ENCODE peak calls at places on chromosomes 11 and 22, in five cellular contexts. R is psoas muscle, F is thoracic aorta, N is heart right ventricle, A is neuronal stem cell. T is an unnamed sample.

GRCh38 chr11:60923800-60924109 is 505 bp upstream of the TMEM132A start:
- DNase-seq in N (no peak), R (no peak), A (no peak), F (no peak), T (no peak)

GRCh38 chr22:44191036-44191454 is 10.3 kb downstream of the PARVG start:
- DNase-seq in N (no peak), F (no peak), R (no peak), A (no peak), T (no peak)

GRCh38 chr11:75667268-75667830 is 1.5 kb downstream of the MAP6 start:
- DNase-seq in N (peak), F (no peak), A (peak), R (no peak), T (no peak)

GRCh38 chr11:128361451-128362020 is 225.8 kb downstream of the ETS1 start:
- DNase-seq in F (no peak), R (no peak), N (no peak), A (no peak), T (no peak)

GRCh38 chr11:12508151-12508740 is 130.9 kb downstream of the PARVA start:
- DNase-seq in N (peak), R (no peak), F (no peak), A (no peak), T (no peak)

GRCh38 chr11:24457985-24458384 is 38.9 kb upstream of the LUZP2 start:
- DNase-seq in F (no peak), A (no peak), N (no peak), R (no peak), T (no peak)

GRCh38 chr11:15775051-15775541 is 581.2 kb downstream of the SOX6 start:
- DNase-seq in N (peak), A (no peak), F (no peak), R (peak), T (no peak)

GRCh38 chr11:4643084-4643483 is 698 bp upstream of the OR51E1 start:
- DNase-seq in R (no peak), N (peak), F (no peak), A (no peak), T (no peak)

GRCh38 chr11:73225001-73225686 is 7.1 kb downstream of the P2RY2 start:
- DNase-seq in F (no peak), N (no peak), R (peak), A (no peak), T (no peak)
- H3K4me3 ChIP-seq in F (no peak), N (no peak), R (no peak), A (no peak), T (no peak)

GRCh38 chr22:50191041-50191740 is 5.5 kb downstream of the TRABD start:
- DNase-seq in F (no peak), N (no peak), R (no peak), A (no peak), T (no peak)
- H3K4me3 ChIP-seq in F (peak), N (peak), R (peak), A (no peak), T (peak)

GRCh38 chr11:66291706-66292542 is at the start of gene TMEM151A:
- DNase-seq in N (no peak), A (no peak), F (no peak), R (no peak), T (no peak)

GRCh38 chr11:66289548-66290331 is 797 bp upstream of the YIF1A start:
- DNase-seq in N (peak), R (no peak), F (no peak), A (peak), T (peak)

GRCh38 chr11:66290332-66290629 is 1.3 kb upstream of the YIF1A start:
- DNase-seq in R (no peak), A (no peak), F (no peak), N (no peak), T (no peak)

GRCh38 chr11:66292543-66293332 is 1.0 kb downstream of the TMEM151A start:
- DNase-seq in F (no peak), R (no peak), N (no peak), A (no peak), T (no peak)

DNA sequence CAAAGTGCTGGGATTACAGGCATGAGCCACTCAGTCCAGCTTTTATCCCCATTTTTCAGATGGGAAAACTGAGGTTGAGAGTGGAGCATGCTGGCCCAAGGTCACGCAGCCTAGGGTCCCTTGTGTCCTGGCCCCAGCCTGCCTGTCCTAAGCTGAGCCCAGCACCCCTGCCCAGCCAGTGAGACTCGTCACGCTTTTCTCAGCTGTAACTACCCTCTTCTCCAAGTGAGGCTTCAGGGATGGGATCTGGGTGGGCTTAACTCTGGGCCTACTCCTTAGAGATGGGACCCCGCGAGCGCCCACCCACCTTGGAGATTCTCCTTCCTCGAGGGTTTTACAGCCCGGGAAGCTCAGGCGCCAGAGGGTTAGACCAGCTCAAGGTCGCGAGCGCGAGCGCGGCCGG is 390 bp upstream of the TMEM151A start:
- DNase-seq in A (no peak), N (no peak), F (no peak), R (no peak), T (no peak)
- H3K4me3 ChIP-seq in A (no peak), N (no peak), F (peak), R (peak), T (no peak)

GRCh38 chr11:57316017-57316416 is 8.7 kb downstream of the TNKS1BP1 start:
- DNase-seq in A (no peak), R (peak), F (no peak), N (no peak), T (no peak)
- H3K4me3 ChIP-seq in A (no peak), R (peak), F (no peak), N (no peak), T (no peak)

DNA sequence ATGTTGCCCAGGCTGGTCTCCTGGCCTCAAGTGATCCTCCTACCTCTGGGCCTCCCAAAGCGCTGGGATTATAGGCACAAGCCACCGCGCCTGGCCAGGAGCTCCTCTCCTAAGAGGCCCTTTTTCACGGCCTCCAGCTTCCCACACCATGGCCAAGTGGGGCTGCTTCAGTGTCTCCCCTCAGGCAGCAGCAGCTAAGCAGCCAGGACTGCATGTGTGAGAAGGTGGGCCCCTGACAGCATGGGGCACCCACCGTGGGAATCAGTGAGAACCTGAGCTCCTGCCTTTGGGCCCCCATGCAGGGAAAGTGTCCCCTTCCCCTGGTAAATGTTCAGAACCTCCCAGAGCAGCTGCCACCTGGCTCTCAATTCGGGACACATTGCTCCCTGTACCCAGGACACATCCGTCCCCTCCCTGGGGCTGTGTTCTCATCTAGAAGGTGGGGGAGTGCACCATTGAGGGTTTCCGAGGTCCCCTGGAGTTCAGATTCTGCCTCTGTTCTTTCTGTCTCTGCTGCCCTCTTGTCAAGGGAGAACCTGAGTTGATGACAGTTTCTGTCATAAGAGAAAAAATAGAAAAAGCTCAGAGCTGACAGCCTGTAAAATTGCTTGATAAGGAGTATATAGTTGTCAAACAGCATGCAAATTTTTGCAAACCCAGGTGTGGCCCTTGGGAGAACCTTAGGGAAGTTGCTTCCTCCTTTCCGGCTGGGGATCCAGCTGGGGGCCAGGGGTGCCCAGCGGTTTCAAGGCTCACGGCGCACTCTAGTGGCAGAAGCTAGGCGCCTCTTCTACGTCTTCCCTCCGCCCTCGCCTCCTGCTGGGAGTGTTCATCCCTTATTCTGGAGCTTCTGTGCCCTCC is 29.7 kb downstream of the FAM83F start:
- DNase-seq in N (peak), A (peak), F (no peak), R (peak), T (peak)
- H3K4me3 ChIP-seq in N (no peak), A (no peak), F (no peak), R (no peak), T (no peak)

DNA sequence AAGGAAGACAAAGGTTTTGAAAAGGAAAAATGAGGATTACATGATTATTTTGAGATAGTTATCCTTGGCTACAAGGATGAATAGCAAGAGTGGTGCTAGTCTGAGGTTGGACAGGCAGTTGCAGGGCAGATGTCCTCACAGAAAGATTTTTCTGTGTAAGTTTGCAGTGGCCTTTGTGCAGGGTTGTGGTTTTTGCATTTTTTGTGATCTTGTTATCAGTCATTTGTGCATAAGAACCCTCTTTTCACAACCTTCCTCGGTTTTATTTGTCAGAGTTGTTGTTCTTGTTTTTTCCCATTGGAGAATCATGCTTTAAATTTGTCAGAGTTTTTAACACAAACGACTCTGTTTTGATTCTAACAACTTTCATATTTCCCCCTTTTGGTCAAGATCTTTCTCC is 1.4 kb downstream of the CCDC134 start:
- DNase-seq in A (no peak), N (no peak), F (no peak), R (no peak), T (no peak)
- H3K4me3 ChIP-seq in A (peak), N (no peak), F (no peak), R (peak), T (no peak)

DNA sequence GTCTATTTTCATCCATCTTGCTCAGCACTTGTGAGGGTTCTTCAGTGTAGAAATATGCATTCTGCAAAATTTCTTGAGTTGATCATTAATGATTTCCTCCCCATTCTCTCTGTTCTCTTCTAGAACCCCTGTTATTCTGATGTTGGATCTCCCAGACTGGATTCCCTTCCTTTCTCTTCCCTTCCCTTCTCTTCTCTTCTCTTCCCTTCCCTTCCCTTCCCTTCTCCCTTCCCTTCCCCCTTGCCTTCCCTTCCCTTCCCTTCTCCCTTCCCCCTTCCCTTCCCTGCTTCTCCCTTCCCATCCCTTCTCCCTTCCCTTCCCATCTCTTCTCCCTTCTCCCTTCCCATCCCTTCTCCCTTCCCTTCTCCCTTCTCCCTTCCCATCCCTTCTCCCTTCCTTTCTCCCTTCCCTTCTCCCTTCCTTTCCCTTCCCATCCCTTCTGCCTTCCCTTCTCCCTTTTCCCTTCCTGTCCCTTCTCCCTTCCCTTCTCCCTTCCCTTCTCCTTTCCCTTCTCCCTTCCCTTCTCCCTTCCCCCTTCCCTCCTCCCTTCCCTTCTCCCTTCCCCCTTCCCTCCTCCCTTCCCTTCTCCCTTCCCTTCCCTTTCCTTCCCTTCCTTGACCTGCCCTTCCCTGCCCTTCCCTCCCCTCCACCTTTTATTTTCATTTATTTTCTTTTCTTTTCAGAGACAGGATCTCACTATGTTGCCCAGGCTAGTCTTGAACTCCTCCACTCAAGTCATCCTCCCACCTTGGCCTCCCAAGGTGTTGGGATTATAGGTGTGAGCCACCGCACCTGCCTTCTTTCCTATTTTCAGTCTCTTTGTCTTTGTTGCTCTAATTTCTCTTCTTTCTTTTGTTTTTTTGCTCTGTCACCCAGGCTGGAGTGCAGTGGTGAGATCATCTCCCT is 24.9 kb upstream of the RBFOX2 start:
- DNase-seq in R (no peak), N (no peak), F (no peak), A (no peak), T (no peak)
- H3K4me3 ChIP-seq in R (no peak), N (no peak), F (no peak), A (no peak), T (no peak)

GRCh38 chr11:72220696-72221363 is 3.7 kb upstream of the INPPL1 start:
- DNase-seq in R (no peak), N (no peak), A (no peak), F (no peak), T (no peak)

GRCh38 chr11:72223615-72224586 is 666 bp upstream of the INPPL1 start:
- DNase-seq in R (peak), N (peak), A (no peak), F (no peak), T (peak)

GRCh38 chr11:72222907-72223614 is 1.5 kb upstream of the INPPL1 start:
- DNase-seq in R (peak), N (peak), A (peak), F (peak), T (peak)

GRCh38 chr11:72222106-72222891 is 2.3 kb upstream of the INPPL1 start:
- DNase-seq in A (no peak), F (no peak), N (no peak), R (no peak), T (no peak)

GRCh38 chr11:72221386-72221785 is 3.2 kb upstream of the INPPL1 start:
- DNase-seq in A (no peak), F (no peak), R (no peak), N (no peak), T (no peak)
- H3K4me3 ChIP-seq in A (no peak), F (no peak), R (no peak), N (no peak), T (no peak)